ENCODE peak calls at places on chromosomes 11 and 22, in nine cellular contexts. Q is PC-3, L is left ventricle myocardium inferior, H is gastrocnemius medialis, P is adrenal gland, U is GM23338, I is fibroblast of lung, C is endothelial cell of umbilical vein, O is suprapubic skin. X is an unnamed sample.

GRCh38 chr11:8937159-8937558 is 4.4 kb upstream of the C11orf16 start:
- DNase-seq in Q (no peak), L (no peak), H (no peak), P (no peak), U (no peak), I (no peak), C (no peak), O (no peak), X (no peak)

GRCh38 chr11:58625826-58626460 is 3.5 kb downstream of the CNTF start:
- DNase-seq in Q (peak; percentile 31), L (no peak), H (no peak), P (no peak), U (no peak), I (peak; percentile 35), C (no peak), O (no peak), X (no peak)

GRCh38 chr11:72519220-72519881 is 85.0 kb upstream of the CLPB start:
- DNase-seq in Q (no peak), L (no peak), H (no peak), P (no peak), U (no peak), I (peak; percentile 18), C (no peak), O (no peak), X (no peak)

GRCh38 chr11:63012450-63013238 is 3.0 kb downstream of the SLC22A8 start:
- DNase-seq in Q (no peak), L (no peak), H (no peak), P (no peak), U (no peak), I (no peak), C (no peak), O (no peak), X (peak; percentile 30)

GRCh38 chr22:48376428-48376827 is 1451.2 kb downstream of the BRD1 start:
- DNase-seq in Q (no peak), L (no peak), H (no peak), P (no peak), U (peak; percentile 26), I (no peak), C (no peak), O (no peak), X (no peak)

GRCh38 chr11:86335131-86335768 is 33.2 kb downstream of the HIKESHI start:
- DNase-seq in Q (no peak), L (no peak), H (no peak), P (no peak), U (no peak), I (no peak), C (no peak), O (no peak), X (no peak)

GRCh38 chr11:122707111-122707510 is 51.6 kb downstream of the UBASH3B start:
- DNase-seq in Q (peak; percentile 39), L (no peak), H (no peak), P (no peak), U (no peak), I (no peak), C (no peak), O (no peak), X (no peak)

GRCh38 chr11:120956710-120957500 is 67.0 kb upstream of the TBCEL start:
- DNase-seq in Q (no peak), L (no peak), H (no peak), P (no peak), U (peak; percentile 82), I (no peak), C (no peak), O (no peak), X (no peak)

GRCh38 chr11:93017821-93018690 is 48.6 kb downstream of the MTNR1B start:
- DNase-seq in Q (no peak), L (no peak), H (no peak), P (peak; percentile 60), U (peak; percentile 44), I (peak; percentile 28), C (no peak), O (no peak), X (no peak)

GRCh38 chr11:133988686-133989410 is 32.1 kb upstream of the IGSF9B start:
- DNase-seq in Q (no peak), L (peak; percentile 80), H (peak; percentile 79), P (peak; percentile 3), U (no peak), I (no peak), C (no peak), O (no peak), X (no peak)

DNA sequence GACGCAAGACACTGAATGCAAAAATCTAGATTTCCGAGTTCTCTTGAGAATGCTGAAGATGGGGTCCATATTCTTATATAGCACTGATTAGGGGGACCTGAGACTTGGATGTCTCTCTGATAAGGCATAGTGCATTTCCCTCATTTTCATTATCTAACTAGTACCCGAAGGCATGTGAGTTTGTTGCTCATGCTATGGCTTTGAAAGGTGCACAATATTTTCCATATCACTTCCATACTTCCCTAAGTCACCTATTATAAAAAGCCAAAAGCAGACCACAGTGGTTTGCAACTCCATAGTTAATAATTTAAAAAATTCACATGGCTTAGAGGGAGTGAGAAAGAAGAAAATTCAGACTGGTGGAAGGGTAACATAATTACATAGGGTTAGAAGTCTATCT is 1.7 kb downstream of the BTBD10 start:
- DNase-seq in Q (no peak), L (no peak), H (no peak), P (no peak), U (no peak), I (no peak), C (no peak), O (no peak), X (no peak)
- H3K4me1 ChIP-seq in Q (peaks cover 16% of the 10 kb centered on the region), L (peaks cover 33% of the 10 kb centered on the region), H (peaks cover 13% of the 10 kb centered on the region), P (peaks cover 21% of the 10 kb centered on the region), U (peaks cover 11% of the 10 kb centered on the region), I (no peaks in the 10 kb centered on the region), C (peaks cover 26% of the 10 kb centered on the region), O (peaks cover 15% of the 10 kb centered on the region), X (peaks cover 21% of the 10 kb centered on the region)

GRCh38 chr11:81658722-81659121 is 1074.9 kb downstream of the FAM181B start:
- DNase-seq in Q (peak; percentile 38), L (no peak), H (no peak), P (peak; percentile 3), U (peak; percentile 70), I (peak; percentile 41), C (no peak), O (no peak), X (no peak)
- TF ChIP-seq CTCF in Q (peak; percentile 60), L (no peak), H (no peak), P (peak; percentile 28), U (peak; percentile 75), I (peak; percentile 7), C (no peak), O (no peak), X (peak; percentile 61)

GRCh38 chr22:37661160-37661924 is 2.8 kb downstream of the PDXP start:
- DNase-seq in Q (peak; percentile 35), L (no peak), H (no peak), P (peak; percentile 44), U (peak; percentile 28), I (peak; percentile 76), C (no peak), O (no peak), X (no peak)
- H3K4me1 ChIP-seq in Q (peaks cover 26% of the 10 kb centered on the region), L (peaks cover 52% of the 10 kb centered on the region), H (peaks cover 38% of the 10 kb centered on the region), P (peaks cover 41% of the 10 kb centered on the region), U (peaks cover 5% of the 10 kb centered on the region), I (peaks cover 30% of the 10 kb centered on the region), C (peaks cover 17% of the 10 kb centered on the region), O (peaks cover 36% of the 10 kb centered on the region), X (peaks cover 3% of the 10 kb centered on the region)

GRCh38 chr22:22880645-22881044 is 7.0 kb upstream of the IGLL5 start:
- DNase-seq in Q (no peak), L (no peak), H (no peak), P (no peak), U (no peak), I (no peak), C (no peak), O (no peak), X (no peak)

GRCh38 chr22:22879675-22880029 is 8.0 kb upstream of the IGLL5 start:
- DNase-seq in Q (no peak), L (no peak), H (no peak), P (no peak), U (no peak), I (no peak), C (no peak), O (no peak), X (no peak)

GRCh38 chr22:22883090-22883727 is 4.4 kb upstream of the IGLL5 start:
- DNase-seq in Q (no peak), L (no peak), H (no peak), P (no peak), U (no peak), I (no peak), C (no peak), O (no peak), X (no peak)

GRCh38 chr22:22882033-22882717 is 5.4 kb upstream of the IGLL5 start:
- DNase-seq in Q (peak; percentile 15), L (no peak), H (no peak), P (no peak), U (peak; percentile 5), I (no peak), C (no peak), O (no peak), X (no peak)

DNA sequence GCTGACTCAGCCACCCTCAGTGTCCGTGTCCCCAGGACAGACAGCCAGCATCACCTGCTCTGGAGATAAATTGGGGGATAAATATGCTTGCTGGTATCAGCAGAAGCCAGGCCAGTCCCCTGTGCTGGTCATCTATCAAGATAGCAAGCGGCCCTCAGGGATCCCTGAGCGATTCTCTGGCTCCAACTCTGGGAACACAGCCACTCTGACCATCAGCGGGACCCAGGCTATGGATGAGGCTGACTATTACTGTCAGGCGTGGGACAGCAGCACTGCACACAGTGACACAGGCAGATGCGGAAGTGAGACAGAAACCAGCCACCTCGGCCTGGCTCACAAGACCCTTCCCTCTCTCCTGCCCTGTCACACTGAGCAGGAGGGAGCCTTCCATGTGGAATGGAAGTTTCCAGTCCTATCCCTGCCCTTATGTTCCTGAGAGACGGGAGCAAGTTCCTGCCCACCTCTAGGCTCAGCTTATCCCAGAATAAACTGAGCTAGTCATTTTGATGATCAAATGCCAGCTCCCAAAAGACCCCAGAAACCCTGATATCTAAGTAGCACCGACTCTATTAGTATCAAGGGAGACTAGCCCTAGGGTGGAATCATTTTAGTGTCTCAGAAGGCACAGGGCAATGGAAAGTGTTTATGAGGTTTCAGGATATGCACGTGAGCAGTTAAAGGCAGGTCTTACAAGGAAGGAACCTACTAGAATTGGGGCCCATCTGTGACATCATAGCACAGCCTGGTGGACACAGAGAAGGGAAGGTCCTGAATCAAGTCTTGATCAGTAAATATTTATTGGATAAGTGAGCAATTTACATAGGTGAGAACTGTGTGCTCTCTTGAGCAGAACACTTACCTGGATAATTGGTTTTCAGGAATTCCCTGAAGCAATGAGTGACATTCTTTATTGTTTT is 6.2 kb upstream of the IGLL5 start:
- DNase-seq in Q (no peak), L (no peak), H (no peak), P (no peak), U (no peak), I (no peak), C (no peak), O (no peak), X (no peak)
- TF ChIP-seq CTCF in Q (no peak), L (no peak), H (no peak), P (no peak), U (no peak), I (no peak), C (no peak), O (no peak), X (no peak)

X was measured in RWPE2.